ENCODE peak calls at places on chromosomes 16 and 17, in eight cellular contexts. L is astrocyte, H is left lung, E is heart right ventricle, D is esophagus squamous epithelium, Y is transverse colon, U is GM23248, N is suprapubic skin. P is an unnamed sample.
A peak's percentile ranks its signal among the peaks of the same experiment; 100 is the strongest.

GRCh38 chr17:67992541-67993152 is 3.6 kb downstream of the C17orf58 start:
- DNase-seq in H (no peak), D (no peak), E (no peak), Y (no peak), L (no peak), N (no peak), U (peak; percentile 8), P (no peak)

GRCh38 chr17:78239489-78239931 is 8.1 kb downstream of the TMEM235 start:
- DNase-seq in Y (no peak), L (no peak), D (no peak), H (peak; percentile 33), E (no peak), N (no peak), U (no peak), P (no peak)

GRCh38 chr16:57643166-57643813 is 14.9 kb downstream of the ADGRG1 start:
- DNase-seq in H (no peak), Y (no peak), N (no peak), D (no peak), E (no peak), L (peak; percentile 71), U (peak; percentile 82), P (no peak)

GRCh38 chr16:68311316-68311620 is 449 bp downstream of the PRMT7 start:
- DNase-seq in H (no peak), N (no peak), Y (no peak), U (peak; percentile 67), L (peak; percentile 42), E (no peak), D (no peak), P (no peak)

GRCh38 chr17:80647746-80648145 is 103.1 kb downstream of the RPTOR start:
- DNase-seq in U (peak; percentile 91), D (no peak), E (no peak), Y (no peak), N (no peak), L (peak; percentile 95), H (no peak), P (no peak)

GRCh38 chr17:78753316-78754250 is 28.5 kb downstream of the CYTH1 start:
- DNase-seq in E (no peak), Y (no peak), L (no peak), U (no peak), N (no peak), D (no peak), H (no peak), P (no peak)

GRCh38 chr17:4230142-4230541 is 33.6 kb downstream of the ANKFY1 start:
- DNase-seq in E (peak; percentile 58), Y (peak; percentile 34), H (no peak), U (peak; percentile 95), N (no peak), D (no peak), L (peak; percentile 97), P (no peak)

GRCh38 chr17:74730491-74731346 is 6.3 kb upstream of the RAB37 start:
- DNase-seq in E (no peak), H (no peak), N (no peak), Y (peak; percentile 25), D (no peak), U (no peak), L (no peak), P (no peak)

GRCh38 chr17:37691807-37692206 is 48.6 kb upstream of the DDX52 start:
- DNase-seq in N (no peak), L (no peak), H (no peak), U (no peak), Y (no peak), E (no peak), D (no peak), P (no peak)

GRCh38 chr16:68081796-68082567 is 3.2 kb upstream of the NFATC3 start:
- DNase-seq in N (no peak), E (no peak), L (no peak), Y (no peak), D (no peak), H (no peak), U (peak; percentile 14), P (no peak)

GRCh38 chr16:85991425-85991824 is 92.5 kb downstream of the IRF8 start:
- DNase-seq in H (no peak), L (no peak), Y (no peak), N (no peak), U (no peak), D (no peak), E (no peak), P (no peak)

GRCh38 chr17:28528329-28529011 is 22.3 kb downstream of the FOXN1 start:
- DNase-seq in N (no peak), E (no peak), U (peak; percentile 79), H (no peak), D (no peak), Y (peak; percentile 69), L (no peak), P (no peak)

GRCh38 chr16:86827521-86827920 is 249.2 kb downstream of the FOXL1 start:
- DNase-seq in E (no peak), U (no peak), D (no peak), Y (no peak), N (no peak), L (no peak), H (no peak), P (no peak)

GRCh38 chr16:14013571-14014283 is 57.4 kb upstream of the MRTFB start:
- DNase-seq in L (peak; percentile 83), H (no peak), N (no peak), E (peak; percentile 50), Y (no peak), U (peak; percentile 89), D (no peak), P (no peak)

GRCh38 chr16:70650216-70650615 is 3.9 kb downstream of the IL34 start:
- DNase-seq in L (no peak), D (no peak), N (no peak), H (no peak), Y (no peak), U (no peak), E (no peak), P (no peak)

GRCh38 chr17:45353047-45353446 is 36.2 kb upstream of the MAP3K14 start:
- DNase-seq in Y (peak; percentile 5), E (no peak), H (no peak), N (peak; percentile 26), U (no peak), L (no peak), D (no peak), P (no peak)

GRCh38 chr17:46192211-46192483 is 1.1 kb downstream of the KANSL1 start:
- DNase-seq in D (no peak), U (no peak), Y (no peak), H (no peak), N (no peak), L (no peak), E (no peak), P (no peak)

GRCh38 chr17:39822051-39822450 is 42.1 kb downstream of the IKZF3 start:
- DNase-seq in E (no peak), Y (no peak), L (no peak), U (no peak), D (no peak), N (no peak), H (no peak), P (no peak)

GRCh38 chr16:22380529-22380928 is 6.1 kb upstream of the CDR2 start:
- DNase-seq in D (no peak), Y (no peak), E (no peak), H (no peak), N (no peak), U (peak; percentile 37), L (no peak), P (no peak)

GRCh38 chr17:70329751-70330150 is 160.4 kb downstream of the KCNJ2 start:
- DNase-seq in L (no peak), U (no peak), E (no peak), N (no peak), D (no peak), Y (no peak), H (no peak), P (no peak)

GRCh38 chr16:12313902-12314621 is 337.5 kb downstream of the SNX29 start:
- DNase-seq in Y (no peak), N (no peak), U (no peak), E (no peak), H (no peak), D (no peak), L (no peak), P (no peak)
- H3K36me3 ChIP-seq in Y (no peaks in the 10 kb centered on the region), N (no peaks in the 10 kb centered on the region), U (no peaks in the 10 kb centered on the region), E (no peaks in the 10 kb centered on the region), H (no peaks in the 10 kb centered on the region), D (no peaks in the 10 kb centered on the region), L (no peaks in the 10 kb centered on the region), P (no peaks in the 10 kb centered on the region)

GRCh38 chr16:89373355-89374110 is 116.8 kb downstream of the ANKRD11 start:
- DNase-seq in Y (no peak), E (peak; percentile 51), N (no peak), U (no peak), L (peak; percentile 82), D (no peak), H (peak; percentile 78), P (no peak)
- H3K4me1 ChIP-seq in Y (peaks cover 46% of the 10 kb centered on the region), E (peaks cover 75% of the 10 kb centered on the region), N (peaks cover 23% of the 10 kb centered on the region), U (peaks cover 22% of the 10 kb centered on the region), L (peaks cover 43% of the 10 kb centered on the region), D (peaks cover 18% of the 10 kb centered on the region), H (peaks cover 11% of the 10 kb centered on the region), P (peaks cover 29% of the 10 kb centered on the region)

GRCh38 chr17:49229076-49229804 is 1.3 kb downstream of the PHOSPHO1 start:
- DNase-seq in L (no peak), N (no peak), Y (no peak), E (no peak), U (no peak), H (no peak), D (no peak), P (no peak)

GRCh38 chr17:49230636-49231562 is at the start of gene PHOSPHO1:
- DNase-seq in L (peak; percentile 56), N (peak; percentile 84), D (no peak), H (peak; percentile 95), E (peak; percentile 88), Y (peak; percentile 86), U (peak; percentile 93), P (peak; percentile 91)

GRCh38 chr17:49234509-49235080 is 4.0 kb upstream of the PHOSPHO1 start:
- DNase-seq in N (no peak), L (no peak), Y (peak; percentile 28), D (no peak), H (no peak), E (no peak), U (no peak), P (no peak)

GRCh38 chr17:49229805-49230600 is 584 bp downstream of the PHOSPHO1 start:
- DNase-seq in H (peak; percentile 82), D (no peak), Y (no peak), N (no peak), U (no peak), L (no peak), E (no peak), P (peak; percentile 51)

GRCh38 chr17:49231563-49231894 is 942 bp upstream of the PHOSPHO1 start:
- DNase-seq in H (no peak), Y (no peak), D (no peak), L (no peak), E (no peak), U (no peak), N (no peak), P (no peak)
- H3K36me3 ChIP-seq in H (no peaks in the 10 kb centered on the region), Y (no peaks in the 10 kb centered on the region), D (no peaks in the 10 kb centered on the region), L (no peaks in the 10 kb centered on the region), E (no peaks in the 10 kb centered on the region), U (no peaks in the 10 kb centered on the region), N (no peaks in the 10 kb centered on the region), P (no peaks in the 10 kb centered on the region)

DNA sequence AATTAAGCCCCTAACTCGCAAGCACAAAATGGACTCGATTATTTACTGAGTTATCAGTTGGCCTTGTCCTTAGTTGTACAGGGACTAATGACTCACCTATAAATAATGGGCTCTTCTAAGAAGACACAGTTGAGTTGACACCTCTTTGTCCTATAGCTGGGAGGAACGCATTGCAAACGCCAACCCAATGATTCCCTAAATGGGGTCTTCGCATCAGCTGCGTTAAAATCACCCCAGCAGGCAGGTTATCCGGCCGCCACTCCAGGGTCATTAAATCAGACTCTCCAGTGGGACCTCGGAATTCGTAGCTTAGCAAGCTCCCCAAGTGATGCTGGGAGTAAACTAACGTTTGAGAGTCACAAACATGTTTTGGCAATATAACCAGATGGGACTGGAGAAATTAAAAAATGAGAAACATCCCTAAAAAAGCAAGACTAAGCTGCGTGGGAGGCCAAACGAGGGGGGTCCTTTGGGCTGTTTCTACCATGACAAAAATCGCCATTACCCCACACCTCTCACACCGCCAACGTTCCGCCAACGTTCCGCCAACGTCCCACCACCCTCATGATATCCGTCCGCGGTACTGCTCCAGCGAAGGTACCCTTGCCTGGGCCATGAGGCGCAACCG is 932 bp upstream of the NFE2L1 start:
- DNase-seq in L (no peak), E (no peak), Y (no peak), N (no peak), D (no peak), H (no peak), U (no peak), P (no peak)
- H3K4me1 ChIP-seq in L (peaks cover 38% of the 10 kb centered on the region), E (peaks cover 57% of the 10 kb centered on the region), Y (peaks cover 52% of the 10 kb centered on the region), N (peaks cover 79% of the 10 kb centered on the region), D (peaks cover 50% of the 10 kb centered on the region), H (peaks cover 25% of the 10 kb centered on the region), U (peaks cover 39% of the 10 kb centered on the region), P (peaks cover 45% of the 10 kb centered on the region)